ENCODE peak calls at places on chromosomes 1 and 21, in six cellular contexts. One of them, this sample, is unnamed.

GRCh38 chr1:217138839-217139466 is 415.7 kb upstream of the ESRRG start:
- DNase-seq in IMR-90: no peak
- DNase-seq in H9: no peak
- DNase-seq in mesenchymal stem cell: no peak
- DNase-seq in neuronal stem cell: peak
- DNase-seq in trophoblast cell: no peak
- DNase-seq in this sample: no peak

GRCh38 chr1:63012339-63012738 is 228.4 kb downstream of the ATG4C start:
- DNase-seq in IMR-90: no peak
- DNase-seq in H9: no peak
- DNase-seq in mesenchymal stem cell: no peak
- DNase-seq in neuronal stem cell: no peak
- DNase-seq in trophoblast cell: peak
- DNase-seq in this sample: no peak

GRCh38 chr1:115829023-115829674 is 11.8 kb downstream of the NHLH2 start:
- DNase-seq in IMR-90: peak
- DNase-seq in H9: no peak
- DNase-seq in mesenchymal stem cell: peak
- DNase-seq in neuronal stem cell: no peak
- DNase-seq in trophoblast cell: peak
- DNase-seq in this sample: no peak

GRCh38 chr1:231139659-231140650 is 21.9 kb upstream of the TRIM67 start:
- DNase-seq in IMR-90: peak
- DNase-seq in H9: no peak
- DNase-seq in mesenchymal stem cell: peak
- DNase-seq in neuronal stem cell: no peak
- DNase-seq in trophoblast cell: peak
- DNase-seq in this sample: no peak

GRCh38 chr1:53592521-53592982 is 133.4 kb downstream of the DMRTB1 start:
- DNase-seq in IMR-90: peak
- DNase-seq in H9: peak
- DNase-seq in mesenchymal stem cell: peak
- DNase-seq in neuronal stem cell: no peak
- DNase-seq in trophoblast cell: no peak
- DNase-seq in this sample: peak

GRCh38 chr1:30660241-30660640 is 63.1 kb downstream of the MATN1 start:
- DNase-seq in IMR-90: no peak
- DNase-seq in H9: no peak
- DNase-seq in mesenchymal stem cell: no peak
- DNase-seq in neuronal stem cell: no peak
- DNase-seq in trophoblast cell: no peak
- DNase-seq in this sample: no peak

GRCh38 chr21:36749935-36750578 is 51.1 kb downstream of the SIM2 start:
- DNase-seq in IMR-90: peak
- DNase-seq in H9: peak
- DNase-seq in mesenchymal stem cell: peak
- DNase-seq in neuronal stem cell: peak
- DNase-seq in trophoblast cell: peak
- DNase-seq in this sample: peak

GRCh38 chr1:187203257-187203656 is 374.5 kb downstream of the PLA2G4A start:
- DNase-seq in IMR-90: peak
- DNase-seq in H9: no peak
- DNase-seq in mesenchymal stem cell: peak
- DNase-seq in neuronal stem cell: no peak
- DNase-seq in trophoblast cell: no peak
- DNase-seq in this sample: no peak

GRCh38 chr1:202551683-202552082 is 158.6 kb downstream of the SYT2 start:
- DNase-seq in IMR-90: no peak
- DNase-seq in H9: no peak
- DNase-seq in mesenchymal stem cell: peak
- DNase-seq in neuronal stem cell: no peak
- DNase-seq in trophoblast cell: peak
- DNase-seq in this sample: no peak

GRCh38 chr1:110155878-110156522 is 5.7 kb downstream of the SLC6A17 start:
- DNase-seq in IMR-90: peak
- DNase-seq in H9: peak
- DNase-seq in mesenchymal stem cell: peak
- DNase-seq in neuronal stem cell: peak
- DNase-seq in trophoblast cell: peak
- DNase-seq in this sample: peak

GRCh38 chr1:230917284-230918135 is 49.2 kb upstream of the C1orf198 start:
- DNase-seq in IMR-90: peak
- DNase-seq in H9: peak
- DNase-seq in mesenchymal stem cell: peak
- DNase-seq in neuronal stem cell: peak
- DNase-seq in trophoblast cell: peak
- DNase-seq in this sample: peak

GRCh38 chr1:10909697-10910489 is 102.6 kb upstream of the TARDBP start:
- DNase-seq in IMR-90: no peak
- DNase-seq in H9: peak
- DNase-seq in mesenchymal stem cell: no peak
- DNase-seq in neuronal stem cell: no peak
- DNase-seq in trophoblast cell: peak
- DNase-seq in this sample: no peak

GRCh38 chr1:63557365-63557987 is 34.2 kb downstream of the EFCAB7 start:
- DNase-seq in IMR-90: peak
- DNase-seq in H9: peak
- DNase-seq in mesenchymal stem cell: peak
- DNase-seq in neuronal stem cell: peak
- DNase-seq in trophoblast cell: peak
- DNase-seq in this sample: peak

GRCh38 chr1:52037909-52038308 is 4.3 kb upstream of the KTI12 start:
- DNase-seq in IMR-90: no peak
- DNase-seq in H9: no peak
- DNase-seq in mesenchymal stem cell: no peak
- DNase-seq in neuronal stem cell: no peak
- DNase-seq in trophoblast cell: no peak
- DNase-seq in this sample: no peak

GRCh38 chr1:11483581-11484320 is 4.8 kb downstream of the DISP3 start:
- DNase-seq in IMR-90: no peak
- DNase-seq in H9: no peak
- DNase-seq in mesenchymal stem cell: no peak
- DNase-seq in neuronal stem cell: no peak
- DNase-seq in trophoblast cell: no peak
- DNase-seq in this sample: no peak

GRCh38 chr1:63731117-63732043 is 42.4 kb upstream of the ROR1 start:
- DNase-seq in IMR-90: peak
- DNase-seq in H9: no peak
- DNase-seq in mesenchymal stem cell: peak
- DNase-seq in neuronal stem cell: no peak
- DNase-seq in trophoblast cell: no peak
- DNase-seq in this sample: no peak

GRCh38 chr21:33894736-33895288 is 20.8 kb downstream of the ATP5PO start:
- DNase-seq in IMR-90: peak
- DNase-seq in H9: peak
- DNase-seq in mesenchymal stem cell: peak
- DNase-seq in neuronal stem cell: peak
- DNase-seq in trophoblast cell: peak
- DNase-seq in this sample: peak

GRCh38 chr1:223201967-223202366 is 58.9 kb upstream of the TLR5 start:
- DNase-seq in IMR-90: no peak
- DNase-seq in H9: no peak
- DNase-seq in mesenchymal stem cell: no peak
- DNase-seq in neuronal stem cell: no peak
- DNase-seq in trophoblast cell: no peak
- DNase-seq in this sample: no peak

GRCh38 chr1:209926045-209926444 is 12.0 kb upstream of the SYT14 start:
- DNase-seq in IMR-90: peak
- DNase-seq in H9: no peak
- DNase-seq in mesenchymal stem cell: no peak
- DNase-seq in neuronal stem cell: no peak
- DNase-seq in trophoblast cell: no peak
- DNase-seq in this sample: no peak

GRCh38 chr1:179380299-179380698 is 14.5 kb downstream of the AXDND1 start:
- DNase-seq in IMR-90: no peak
- DNase-seq in H9: no peak
- DNase-seq in mesenchymal stem cell: no peak
- DNase-seq in neuronal stem cell: no peak
- DNase-seq in trophoblast cell: peak
- DNase-seq in this sample: no peak

GRCh38 chr1:200900877-200901276 is 6.2 kb downstream of the INAVA start:
- DNase-seq in IMR-90: no peak
- DNase-seq in H9: no peak
- DNase-seq in mesenchymal stem cell: no peak
- DNase-seq in neuronal stem cell: no peak
- DNase-seq in trophoblast cell: no peak
- DNase-seq in this sample: no peak

GRCh38 chr1:9763914-9764313 is 59.9 kb downstream of the CLSTN1 start:
- DNase-seq in IMR-90: no peak
- DNase-seq in H9: no peak
- DNase-seq in mesenchymal stem cell: no peak
- DNase-seq in neuronal stem cell: no peak
- DNase-seq in trophoblast cell: no peak
- DNase-seq in this sample: no peak

GRCh38 chr1:243291287-243291686 is 35.4 kb downstream of the SDCCAG8 start:
- DNase-seq in IMR-90: no peak
- DNase-seq in H9: no peak
- DNase-seq in mesenchymal stem cell: no peak
- DNase-seq in neuronal stem cell: no peak
- DNase-seq in trophoblast cell: no peak
- DNase-seq in this sample: no peak

GRCh38 chr1:243286409-243287127 is 30.7 kb downstream of the SDCCAG8 start:
- DNase-seq in IMR-90: peak
- DNase-seq in H9: no peak
- DNase-seq in mesenchymal stem cell: peak
- DNase-seq in neuronal stem cell: no peak
- DNase-seq in trophoblast cell: no peak
- DNase-seq in this sample: no peak

GRCh38 chr1:243288062-243288461 is 32.2 kb downstream of the SDCCAG8 start:
- DNase-seq in IMR-90: no peak
- DNase-seq in H9: no peak
- DNase-seq in mesenchymal stem cell: no peak
- DNase-seq in neuronal stem cell: no peak
- DNase-seq in trophoblast cell: no peak
- DNase-seq in this sample: no peak

GRCh38 chr1:243287128-243287470 is 31.3 kb downstream of the SDCCAG8 start:
- DNase-seq in IMR-90: peak
- DNase-seq in H9: no peak
- DNase-seq in mesenchymal stem cell: peak
- DNase-seq in neuronal stem cell: no peak
- DNase-seq in trophoblast cell: no peak
- DNase-seq in this sample: no peak

GRCh38 chr1:243287652-243288051 is 31.8 kb downstream of the SDCCAG8 start:
- DNase-seq in IMR-90: peak
- DNase-seq in H9: no peak
- DNase-seq in mesenchymal stem cell: peak
- DNase-seq in neuronal stem cell: no peak
- DNase-seq in trophoblast cell: no peak
- DNase-seq in this sample: no peak
- H4K91ac ChIP-seq in IMR-90: no peak
- H4K91ac ChIP-seq in H9: no peak
- H4K91ac ChIP-seq in mesenchymal stem cell: no peak
- H4K91ac ChIP-seq in neuronal stem cell: no peak
- H4K91ac ChIP-seq in trophoblast cell: no peak
- H4K91ac ChIP-seq in this sample: no peak

GRCh38 chr21:44729336-44730027 is 18.1 kb upstream of the TSPEAR start:
- DNase-seq in IMR-90: no peak
- DNase-seq in H9: peak
- DNase-seq in mesenchymal stem cell: no peak
- DNase-seq in neuronal stem cell: no peak
- DNase-seq in trophoblast cell: no peak
- DNase-seq in this sample: no peak

GRCh38 chr21:44727321-44727720 is 15.9 kb upstream of the TSPEAR start:
- DNase-seq in IMR-90: no peak
- DNase-seq in H9: no peak
- DNase-seq in mesenchymal stem cell: no peak
- DNase-seq in neuronal stem cell: no peak
- DNase-seq in trophoblast cell: no peak
- DNase-seq in this sample: no peak

GRCh38 chr21:44726803-44727202 is 15.4 kb upstream of the TSPEAR start:
- DNase-seq in IMR-90: no peak
- DNase-seq in H9: peak
- DNase-seq in mesenchymal stem cell: no peak
- DNase-seq in neuronal stem cell: no peak
- DNase-seq in trophoblast cell: no peak
- DNase-seq in this sample: no peak

GRCh38 chr21:44728716-44729115 is 17.3 kb upstream of the TSPEAR start:
- DNase-seq in IMR-90: no peak
- DNase-seq in H9: peak
- DNase-seq in mesenchymal stem cell: no peak
- DNase-seq in neuronal stem cell: no peak
- DNase-seq in trophoblast cell: no peak
- DNase-seq in this sample: no peak

GRCh38 chr21:44727757-44728156 is 16.4 kb upstream of the TSPEAR start:
- DNase-seq in IMR-90: no peak
- DNase-seq in H9: peak
- DNase-seq in mesenchymal stem cell: no peak
- DNase-seq in neuronal stem cell: no peak
- DNase-seq in trophoblast cell: no peak
- DNase-seq in this sample: no peak
- H4K91ac ChIP-seq in IMR-90: no peak
- H4K91ac ChIP-seq in H9: no peak
- H4K91ac ChIP-seq in mesenchymal stem cell: no peak
- H4K91ac ChIP-seq in neuronal stem cell: no peak
- H4K91ac ChIP-seq in trophoblast cell: no peak
- H4K91ac ChIP-seq in this sample: no peak

DNA sequence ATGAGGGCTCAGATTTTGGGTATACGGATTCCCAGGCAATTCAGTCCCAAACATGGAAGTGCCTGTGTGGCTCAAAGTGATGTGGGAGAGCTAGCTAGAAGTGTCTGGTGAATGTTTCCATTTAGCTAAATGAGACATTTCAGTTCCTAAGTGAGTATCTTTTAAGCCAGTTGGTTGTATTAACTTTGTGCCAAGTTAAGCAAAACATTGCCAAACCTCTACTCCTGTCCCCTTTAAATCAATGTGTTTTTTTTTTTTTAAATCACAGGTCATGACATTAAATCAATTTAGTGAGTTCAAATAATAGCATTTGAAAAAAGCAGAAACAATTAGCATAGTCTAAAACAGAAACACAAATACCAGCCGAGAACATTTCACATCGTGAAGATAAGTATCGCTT is 230.1 kb downstream of the ASTN1 start:
- DNase-seq in IMR-90: no peak
- DNase-seq in H9: no peak
- DNase-seq in mesenchymal stem cell: no peak
- DNase-seq in neuronal stem cell: no peak
- DNase-seq in trophoblast cell: no peak
- DNase-seq in this sample: no peak
- H4K91ac ChIP-seq in IMR-90: no peak
- H4K91ac ChIP-seq in H9: no peak
- H4K91ac ChIP-seq in mesenchymal stem cell: no peak
- H4K91ac ChIP-seq in neuronal stem cell: no peak
- H4K91ac ChIP-seq in trophoblast cell: no peak
- H4K91ac ChIP-seq in this sample: no peak

GRCh38 chr1:70874063-70874462 is 173.6 kb downstream of the PTGER3 start:
- DNase-seq in IMR-90: no peak
- DNase-seq in H9: no peak
- DNase-seq in mesenchymal stem cell: no peak
- DNase-seq in neuronal stem cell: no peak
- DNase-seq in trophoblast cell: no peak
- DNase-seq in this sample: no peak

GRCh38 chr1:70871790-70872189 is 175.8 kb downstream of the PTGER3 start:
- DNase-seq in IMR-90: no peak
- DNase-seq in H9: no peak
- DNase-seq in mesenchymal stem cell: no peak
- DNase-seq in neuronal stem cell: no peak
- DNase-seq in trophoblast cell: no peak
- DNase-seq in this sample: no peak

GRCh38 chr1:70874826-70875225 is 172.8 kb downstream of the PTGER3 start:
- DNase-seq in IMR-90: no peak
- DNase-seq in H9: no peak
- DNase-seq in mesenchymal stem cell: no peak
- DNase-seq in neuronal stem cell: no peak
- DNase-seq in trophoblast cell: peak
- DNase-seq in this sample: no peak

GRCh38 chr1:70877343-70877742 is 170.3 kb downstream of the PTGER3 start:
- DNase-seq in IMR-90: no peak
- DNase-seq in H9: no peak
- DNase-seq in mesenchymal stem cell: no peak
- DNase-seq in neuronal stem cell: no peak
- DNase-seq in trophoblast cell: no peak
- DNase-seq in this sample: no peak
- H4K91ac ChIP-seq in IMR-90: no peak
- H4K91ac ChIP-seq in H9: no peak
- H4K91ac ChIP-seq in mesenchymal stem cell: no peak
- H4K91ac ChIP-seq in neuronal stem cell: no peak
- H4K91ac ChIP-seq in trophoblast cell: no peak
- H4K91ac ChIP-seq in this sample: no peak

This sample was measured in H1.